ENCODE peak calls at places on chromosomes 4 and X, in four cellular contexts. One of them, this sample, is unnamed.

GRCh38 chr4:15695240-15695699 is 7.6 kb upstream of the BST1 start:
- DNase-seq in K562: no peak
- DNase-seq in WTC11: peak; percentile 23
- DNase-seq in SK-N-SH: no peak
- DNase-seq in this sample: no peak

GRCh38 chr4:7539659-7540058 is 104.9 kb upstream of the PSAPL1 start:
- DNase-seq in WTC11: peak; percentile 73
- DNase-seq in K562: peak; percentile 78
- DNase-seq in SK-N-SH: peak; percentile 87
- DNase-seq in this sample: no peak

GRCh38 chrX:24145340-24146186 is 4.0 kb upstream of the ZFX start:
- DNase-seq in SK-N-SH: peak; percentile 42
- DNase-seq in K562: no peak
- DNase-seq in WTC11: no peak
- DNase-seq in this sample: no peak

GRCh38 chrX:152635941-152636340 is 1.8 kb upstream of the GABRQ start:
- DNase-seq in K562: peak; percentile 31
- DNase-seq in SK-N-SH: peak; percentile 50
- DNase-seq in WTC11: peak; percentile 53
- DNase-seq in this sample: no peak

GRCh38 chr4:168421671-168422070 is 58.6 kb downstream of the DDX60L start:
- DNase-seq in SK-N-SH: no peak
- DNase-seq in WTC11: no peak
- DNase-seq in K562: peak; percentile 6
- DNase-seq in this sample: no peak

GRCh38 chrX:72181178-72182125 is at the start of gene PIN4:
- DNase-seq in WTC11: peak; percentile 83
- DNase-seq in K562: peak; percentile 87
- DNase-seq in SK-N-SH: peak; percentile 94
- DNase-seq in this sample: peak; percentile 91

GRCh38 chr4:89110541-89110985 is 770 bp upstream of the TIGD2 start:
- DNase-seq in SK-N-SH: no peak
- DNase-seq in K562: peak; percentile 30
- DNase-seq in WTC11: peak; percentile 39
- DNase-seq in this sample: peak; percentile 58

GRCh38 chr4:77734928-77735327 is 84.2 kb downstream of the CNOT6L start:
- DNase-seq in K562: peak; percentile 17
- DNase-seq in WTC11: no peak
- DNase-seq in SK-N-SH: no peak
- DNase-seq in this sample: peak; percentile 2

GRCh38 chr4:87423313-87424031 is 1.1 kb downstream of the NUDT9 start:
- DNase-seq in SK-N-SH: peak; percentile 56
- DNase-seq in WTC11: no peak
- DNase-seq in K562: peak; percentile 14
- DNase-seq in this sample: no peak

GRCh38 chrX:70208479-70208878 is 26.0 kb upstream of the AWAT1 start:
- DNase-seq in SK-N-SH: no peak
- DNase-seq in K562: no peak
- DNase-seq in WTC11: no peak
- DNase-seq in this sample: no peak

GRCh38 chr4:83568057-83568456 is 32.1 kb downstream of the GPAT3 start:
- DNase-seq in SK-N-SH: no peak
- DNase-seq in WTC11: no peak
- DNase-seq in K562: no peak
- DNase-seq in this sample: no peak

GRCh38 chrX:80432441-80432840 is 12.2 kb downstream of the TENT5D start:
- DNase-seq in WTC11: no peak
- DNase-seq in K562: no peak
- DNase-seq in SK-N-SH: no peak
- DNase-seq in this sample: no peak

GRCh38 chr4:172826346-172826745 is 342.3 kb upstream of the GALNT7 start:
- DNase-seq in SK-N-SH: no peak
- DNase-seq in K562: no peak
- DNase-seq in WTC11: no peak
- DNase-seq in this sample: no peak

GRCh38 chrX:16469870-16470269 is 180.1 kb upstream of the S100G start:
- DNase-seq in WTC11: peak; percentile 29
- DNase-seq in K562: peak; percentile 7
- DNase-seq in SK-N-SH: no peak
- DNase-seq in this sample: no peak

GRCh38 chr4:98612318-98613250 is 45.8 kb downstream of the TSPAN5 start:
- DNase-seq in WTC11: no peak
- DNase-seq in K562: no peak
- DNase-seq in SK-N-SH: no peak
- DNase-seq in this sample: no peak

GRCh38 chrX:148498067-148498466 is 2.4 kb upstream of the AFF2 start:
- DNase-seq in WTC11: no peak
- DNase-seq in SK-N-SH: no peak
- DNase-seq in K562: no peak
- DNase-seq in this sample: no peak

GRCh38 chr4:105414316-105414715 is 59.5 kb downstream of the PPA2 start:
- DNase-seq in SK-N-SH: no peak
- DNase-seq in K562: no peak
- DNase-seq in WTC11: no peak
- DNase-seq in this sample: no peak

GRCh38 chr4:44448548-44449443 is at the start of gene KCTD8:
- DNase-seq in K562: peak; percentile 42
- DNase-seq in SK-N-SH: peak; percentile 88
- DNase-seq in WTC11: peak; percentile 96
- DNase-seq in this sample: peak; percentile 95

GRCh38 chr4:44447563-44448504 is 775 bp downstream of the KCTD8 start:
- DNase-seq in K562: no peak
- DNase-seq in WTC11: peak; percentile 59
- DNase-seq in SK-N-SH: peak; percentile 27
- DNase-seq in this sample: no peak

GRCh38 chr4:44446801-44447562 is 1.6 kb downstream of the KCTD8 start:
- DNase-seq in SK-N-SH: peak; percentile 3
- DNase-seq in K562: no peak
- DNase-seq in WTC11: peak; percentile 46
- DNase-seq in this sample: no peak

GRCh38 chr4:44446191-44446590 is 2.4 kb downstream of the KCTD8 start:
- DNase-seq in K562: no peak
- DNase-seq in WTC11: no peak
- DNase-seq in SK-N-SH: no peak
- DNase-seq in this sample: no peak
- TF ChIP-seq TEAD4 in K562: no peak
- TF ChIP-seq TEAD4 in WTC11: no peak
- TF ChIP-seq TEAD4 in SK-N-SH: no peak
- TF ChIP-seq TEAD4 in this sample: no peak

GRCh38 chrX:44344194-44344593 is 722 bp upstream of the EFHC2 start:
- DNase-seq in K562: peak; percentile 59
- DNase-seq in WTC11: peak; percentile 16
- DNase-seq in SK-N-SH: no peak
- DNase-seq in this sample: no peak

GRCh38 chrX:44338361-44338760 is 5.1 kb downstream of the EFHC2 start:
- DNase-seq in SK-N-SH: no peak
- DNase-seq in K562: no peak
- DNase-seq in WTC11: no peak
- DNase-seq in this sample: no peak

GRCh38 chrX:44344687-44345086 is 1.2 kb upstream of the EFHC2 start:
- DNase-seq in WTC11: no peak
- DNase-seq in SK-N-SH: no peak
- DNase-seq in K562: peak; percentile 41
- DNase-seq in this sample: no peak

GRCh38 chrX:44342866-44343265 is 606 bp downstream of the EFHC2 start:
- DNase-seq in SK-N-SH: no peak
- DNase-seq in WTC11: no peak
- DNase-seq in K562: no peak
- DNase-seq in this sample: no peak

GRCh38 chrX:44343412-44343942 is at the start of gene EFHC2:
- DNase-seq in K562: peak; percentile 70
- DNase-seq in WTC11: peak; percentile 47
- DNase-seq in SK-N-SH: peak; percentile 60
- DNase-seq in this sample: peak; percentile 60
- TF ChIP-seq TEAD4 in K562: no peak
- TF ChIP-seq TEAD4 in WTC11: no peak
- TF ChIP-seq TEAD4 in SK-N-SH: no peak
- TF ChIP-seq TEAD4 in this sample: no peak

GRCh38 chrX:145002776-145003175 is 244.5 kb upstream of the SPANXN1 start:
- DNase-seq in WTC11: no peak
- DNase-seq in SK-N-SH: no peak
- DNase-seq in K562: no peak
- DNase-seq in this sample: no peak
- TF ChIP-seq TEAD4 in WTC11: no peak
- TF ChIP-seq TEAD4 in SK-N-SH: no peak
- TF ChIP-seq TEAD4 in K562: no peak
- TF ChIP-seq TEAD4 in this sample: no peak

GRCh38 chr4:121765941-121766538 is 1.1 kb upstream of the SMIM43 start:
- DNase-seq in K562: no peak
- DNase-seq in WTC11: no peak
- DNase-seq in SK-N-SH: no peak
- DNase-seq in this sample: no peak

GRCh38 chr4:121765368-121765705 is 373 bp upstream of the SMIM43 start:
- DNase-seq in WTC11: no peak
- DNase-seq in K562: no peak
- DNase-seq in SK-N-SH: no peak
- DNase-seq in this sample: no peak

GRCh38 chr4:121764303-121764701 is 662 bp downstream of the SMIM43 start:
- DNase-seq in SK-N-SH: no peak
- DNase-seq in K562: no peak
- DNase-seq in WTC11: no peak
- DNase-seq in this sample: no peak

GRCh38 chr4:121769341-121769740 is 4.4 kb upstream of the SMIM43 start:
- DNase-seq in SK-N-SH: no peak
- DNase-seq in WTC11: no peak
- DNase-seq in K562: no peak
- DNase-seq in this sample: no peak

DNA sequence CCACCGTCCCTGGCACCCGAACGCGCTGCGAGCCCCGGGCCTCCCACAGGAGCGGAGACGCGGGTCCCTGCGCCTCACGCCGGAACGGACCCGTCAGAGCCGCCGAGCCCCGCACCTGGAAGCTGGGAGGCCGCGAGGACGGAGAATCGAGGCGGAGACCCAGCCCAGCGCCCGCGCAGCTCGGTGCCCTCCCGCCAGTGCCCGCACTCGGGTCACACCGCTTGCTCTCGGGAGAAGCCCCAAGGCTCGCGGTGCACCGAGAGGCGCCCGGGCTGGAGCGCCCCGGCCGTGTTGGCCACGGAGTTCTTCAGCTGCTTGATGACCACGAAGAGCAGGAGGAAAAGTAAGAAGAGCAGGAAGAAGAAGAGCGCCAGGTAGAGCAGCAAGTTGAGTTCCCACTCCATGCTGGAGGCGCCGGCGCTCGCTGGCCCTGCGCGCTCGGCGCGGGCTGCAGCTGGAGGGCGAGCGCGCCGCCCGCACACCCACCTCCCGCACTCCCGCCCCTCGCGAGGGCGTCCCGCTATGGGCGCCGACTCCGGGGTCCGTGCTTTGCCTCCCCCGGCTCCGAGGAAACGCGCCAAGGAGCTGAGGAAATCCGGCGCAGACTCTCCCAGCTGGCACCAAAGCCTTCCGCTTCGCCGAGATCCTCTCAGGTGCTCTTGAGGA is at the start of gene SMIM43:
- DNase-seq in K562: no peak
- DNase-seq in SK-N-SH: peak; percentile 32
- DNase-seq in WTC11: peak; percentile 57
- DNase-seq in this sample: peak; percentile 76
- TF ChIP-seq TEAD4 in K562: no peak
- TF ChIP-seq TEAD4 in SK-N-SH: no peak
- TF ChIP-seq TEAD4 in WTC11: no peak
- TF ChIP-seq TEAD4 in this sample: no peak

GRCh38 chr4:158007566-158007965 is 165.3 kb downstream of the GASK1B start:
- DNase-seq in WTC11: no peak
- DNase-seq in K562: no peak
- DNase-seq in SK-N-SH: no peak
- DNase-seq in this sample: no peak
- TF ChIP-seq TEAD4 in WTC11: no peak
- TF ChIP-seq TEAD4 in K562: no peak
- TF ChIP-seq TEAD4 in SK-N-SH: no peak
- TF ChIP-seq TEAD4 in this sample: no peak

This sample was measured in H1.